ENCODE peak calls at places on chromosomes 12 and 14, in five cellular contexts. One of them, this sample, is unnamed.

GRCh38 chr12:119432935-119433334 is 98.4 kb downstream of the CCDC60 start:
- DNase-seq in NCI-H510A treated with DMSO at 0.1 percent for 48 hours: no peak
- DNase-seq in T-helper 2 cell: no peak
- DNase-seq in aorta: no peak
- DNase-seq in RKO: no peak
- DNase-seq in this sample: no peak

GRCh38 chr12:22866406-22866805 is 241.4 kb downstream of the ETNK1 start:
- DNase-seq in RKO: no peak
- DNase-seq in aorta: no peak
- DNase-seq in NCI-H510A treated with DMSO at 0.1 percent for 48 hours: no peak
- DNase-seq in T-helper 2 cell: no peak
- DNase-seq in this sample: no peak

GRCh38 chr12:78062781-78063180 is 232.1 kb downstream of the NAV3 start:
- DNase-seq in NCI-H510A treated with DMSO at 0.1 percent for 48 hours: no peak
- DNase-seq in RKO: peak; percentile 12
- DNase-seq in T-helper 2 cell: no peak
- DNase-seq in aorta: peak; percentile 42
- DNase-seq in this sample: no peak

GRCh38 chr12:58640314-58640713 is 280.0 kb downstream of the LRIG3 start:
- DNase-seq in T-helper 2 cell: no peak
- DNase-seq in NCI-H510A treated with DMSO at 0.1 percent for 48 hours: no peak
- DNase-seq in RKO: no peak
- DNase-seq in aorta: no peak
- DNase-seq in this sample: peak; percentile 3

GRCh38 chr14:94536836-94537235 is 24.4 kb upstream of the SERPINA4 start:
- DNase-seq in T-helper 2 cell: no peak
- DNase-seq in RKO: peak; percentile 50
- DNase-seq in NCI-H510A treated with DMSO at 0.1 percent for 48 hours: no peak
- DNase-seq in aorta: no peak
- DNase-seq in this sample: no peak

GRCh38 chr14:64857979-64858740 is 21.5 kb downstream of the SPTB start:
- DNase-seq in NCI-H510A treated with DMSO at 0.1 percent for 48 hours: peak; percentile 90
- DNase-seq in aorta: no peak
- DNase-seq in T-helper 2 cell: no peak
- DNase-seq in RKO: no peak
- DNase-seq in this sample: peak; percentile 44

GRCh38 chr14:22630066-22630465 is 14.1 kb downstream of the OR6J1 start:
- DNase-seq in NCI-H510A treated with DMSO at 0.1 percent for 48 hours: no peak
- DNase-seq in aorta: no peak
- DNase-seq in RKO: no peak
- DNase-seq in T-helper 2 cell: no peak
- DNase-seq in this sample: no peak

GRCh38 chr14:50512463-50512862 is 19.9 kb downstream of the MAP4K5 start:
- DNase-seq in NCI-H510A treated with DMSO at 0.1 percent for 48 hours: no peak
- DNase-seq in RKO: no peak
- DNase-seq in T-helper 2 cell: no peak
- DNase-seq in aorta: no peak
- DNase-seq in this sample: no peak

GRCh38 chr14:105279642-105280361 is 21.0 kb downstream of the BRF1 start:
- DNase-seq in RKO: no peak
- DNase-seq in T-helper 2 cell: no peak
- DNase-seq in NCI-H510A treated with DMSO at 0.1 percent for 48 hours: no peak
- DNase-seq in aorta: no peak
- DNase-seq in this sample: no peak

GRCh38 chr12:104480826-104481457 is 24.2 kb downstream of the CHST11 start:
- DNase-seq in aorta: peak; percentile 85
- DNase-seq in NCI-H510A treated with DMSO at 0.1 percent for 48 hours: no peak
- DNase-seq in T-helper 2 cell: no peak
- DNase-seq in RKO: peak; percentile 33
- DNase-seq in this sample: no peak

GRCh38 chr12:674272-674781 is 11.1 kb upstream of the NINJ2 start:
- DNase-seq in aorta: no peak
- DNase-seq in T-helper 2 cell: peak; percentile 68
- DNase-seq in RKO: peak; percentile 83
- DNase-seq in NCI-H510A treated with DMSO at 0.1 percent for 48 hours: no peak
- DNase-seq in this sample: no peak

GRCh38 chr12:107990325-107990724 is 138.8 kb upstream of the WSCD2 start:
- DNase-seq in aorta: peak; percentile 50
- DNase-seq in NCI-H510A treated with DMSO at 0.1 percent for 48 hours: peak; percentile 2
- DNase-seq in T-helper 2 cell: peak; percentile 5
- DNase-seq in RKO: peak; percentile 9
- DNase-seq in this sample: peak; percentile 9

GRCh38 chr12:54437243-54437642 is 18.2 kb upstream of the ITGA5 start:
- DNase-seq in RKO: no peak
- DNase-seq in aorta: no peak
- DNase-seq in T-helper 2 cell: no peak
- DNase-seq in NCI-H510A treated with DMSO at 0.1 percent for 48 hours: no peak
- DNase-seq in this sample: no peak

GRCh38 chr12:116406529-116406928 is 129.0 kb upstream of the MED13L start:
- DNase-seq in T-helper 2 cell: no peak
- DNase-seq in RKO: no peak
- DNase-seq in aorta: peak; percentile 96
- DNase-seq in NCI-H510A treated with DMSO at 0.1 percent for 48 hours: no peak
- DNase-seq in this sample: no peak

GRCh38 chr12:95755236-95755865 is 35.2 kb downstream of the NTN4 start:
- DNase-seq in NCI-H510A treated with DMSO at 0.1 percent for 48 hours: no peak
- DNase-seq in T-helper 2 cell: no peak
- DNase-seq in RKO: no peak
- DNase-seq in aorta: no peak
- DNase-seq in this sample: no peak

GRCh38 chr14:100271247-100271939 is 32.4 kb downstream of the YY1 start:
- DNase-seq in T-helper 2 cell: no peak
- DNase-seq in aorta: no peak
- DNase-seq in NCI-H510A treated with DMSO at 0.1 percent for 48 hours: peak; percentile 9
- DNase-seq in RKO: peak; percentile 19
- DNase-seq in this sample: no peak

GRCh38 chr14:74712499-74713394 is at the start of the genes AREL1 and FCF1:
- DNase-seq in NCI-H510A treated with DMSO at 0.1 percent for 48 hours: no peak
- DNase-seq in aorta: peak; percentile 84
- DNase-seq in RKO: peak; percentile 94
- DNase-seq in T-helper 2 cell: peak; percentile 68
- DNase-seq in this sample: no peak

GRCh38 chr12:121786441-121786825 is 7.1 kb downstream of the RHOF start:
- DNase-seq in T-helper 2 cell: peak; percentile 36
- DNase-seq in NCI-H510A treated with DMSO at 0.1 percent for 48 hours: no peak
- DNase-seq in aorta: no peak
- DNase-seq in RKO: peak; percentile 94
- DNase-seq in this sample: no peak

GRCh38 chr14:74961238-74961911 is 6.0 kb upstream of the PGF start:
- DNase-seq in T-helper 2 cell: no peak
- DNase-seq in NCI-H510A treated with DMSO at 0.1 percent for 48 hours: no peak
- DNase-seq in RKO: no peak
- DNase-seq in aorta: peak; percentile 22
- DNase-seq in this sample: no peak

GRCh38 chr12:106301611-106302321 is 767 bp upstream of the TCP11L2 start:
- DNase-seq in aorta: peak; percentile 66
- DNase-seq in NCI-H510A treated with DMSO at 0.1 percent for 48 hours: peak; percentile 34
- DNase-seq in T-helper 2 cell: peak; percentile 70
- DNase-seq in RKO: peak; percentile 39
- DNase-seq in this sample: peak; percentile 48

GRCh38 chr14:99255621-99256482 is 16.1 kb downstream of the BCL11B start:
- DNase-seq in aorta: no peak
- DNase-seq in NCI-H510A treated with DMSO at 0.1 percent for 48 hours: no peak
- DNase-seq in RKO: no peak
- DNase-seq in T-helper 2 cell: no peak
- DNase-seq in this sample: no peak

GRCh38 chr12:119659289-119659897 is 8.5 kb upstream of the PRKAB1 start:
- DNase-seq in RKO: peak; percentile 45
- DNase-seq in NCI-H510A treated with DMSO at 0.1 percent for 48 hours: peak; percentile 81
- DNase-seq in aorta: no peak
- DNase-seq in T-helper 2 cell: peak; percentile 15
- DNase-seq in this sample: peak; percentile 47

GRCh38 chr14:89025581-89026236 is 201.3 kb downstream of the TTC8 start:
- DNase-seq in NCI-H510A treated with DMSO at 0.1 percent for 48 hours: no peak
- DNase-seq in RKO: no peak
- DNase-seq in aorta: no peak
- DNase-seq in T-helper 2 cell: no peak
- DNase-seq in this sample: no peak

GRCh38 chr12:57529831-57530230 is 7.2 kb downstream of the MBD6 start:
- DNase-seq in aorta: no peak
- DNase-seq in T-helper 2 cell: no peak
- DNase-seq in RKO: no peak
- DNase-seq in NCI-H510A treated with DMSO at 0.1 percent for 48 hours: no peak
- DNase-seq in this sample: no peak

GRCh38 chr14:49975286-49975685 is 82.4 kb downstream of the ARF6 start:
- DNase-seq in aorta: no peak
- DNase-seq in T-helper 2 cell: no peak
- DNase-seq in RKO: peak; percentile 57
- DNase-seq in NCI-H510A treated with DMSO at 0.1 percent for 48 hours: no peak
- DNase-seq in this sample: no peak

GRCh38 chr14:84807673-84808072 is 722.3 kb upstream of the FLRT2 start:
- DNase-seq in aorta: no peak
- DNase-seq in T-helper 2 cell: no peak
- DNase-seq in RKO: no peak
- DNase-seq in NCI-H510A treated with DMSO at 0.1 percent for 48 hours: no peak
- DNase-seq in this sample: no peak

GRCh38 chr12:66744956-66745383 is 66.1 kb upstream of the GRIP1 start:
- DNase-seq in RKO: no peak
- DNase-seq in T-helper 2 cell: no peak
- DNase-seq in aorta: no peak
- DNase-seq in NCI-H510A treated with DMSO at 0.1 percent for 48 hours: no peak
- DNase-seq in this sample: peak; percentile 82

GRCh38 chr14:69664190-69664742 is 52.9 kb downstream of the SUSD6 start:
- DNase-seq in RKO: no peak
- DNase-seq in T-helper 2 cell: no peak
- DNase-seq in aorta: no peak
- DNase-seq in NCI-H510A treated with DMSO at 0.1 percent for 48 hours: no peak
- DNase-seq in this sample: no peak

GRCh38 chr14:99320621-99321235 is 48.7 kb upstream of the BCL11B start:
- DNase-seq in aorta: no peak
- DNase-seq in NCI-H510A treated with DMSO at 0.1 percent for 48 hours: no peak
- DNase-seq in T-helper 2 cell: no peak
- DNase-seq in RKO: no peak
- DNase-seq in this sample: no peak

GRCh38 chr12:45671254-45671653 is 58.3 kb upstream of the ARID2 start:
- DNase-seq in RKO: no peak
- DNase-seq in aorta: no peak
- DNase-seq in T-helper 2 cell: no peak
- DNase-seq in NCI-H510A treated with DMSO at 0.1 percent for 48 hours: no peak
- DNase-seq in this sample: no peak

GRCh38 chr12:33825442-33825841 is 196.9 kb upstream of the ALG10 start:
- DNase-seq in T-helper 2 cell: no peak
- DNase-seq in RKO: peak; percentile 7
- DNase-seq in NCI-H510A treated with DMSO at 0.1 percent for 48 hours: no peak
- DNase-seq in aorta: no peak
- DNase-seq in this sample: no peak

GRCh38 chr12:131074221-131075083 is 120.7 kb downstream of the ADGRD1 start:
- DNase-seq in aorta: peak; percentile 60
- DNase-seq in NCI-H510A treated with DMSO at 0.1 percent for 48 hours: no peak
- DNase-seq in T-helper 2 cell: no peak
- DNase-seq in RKO: no peak
- DNase-seq in this sample: no peak

GRCh38 chr12:49741882-49742620 is 694 bp downstream of the TMBIM6 start:
- DNase-seq in T-helper 2 cell: peak; percentile 89
- DNase-seq in RKO: peak; percentile 90
- DNase-seq in aorta: peak; percentile 93
- DNase-seq in NCI-H510A treated with DMSO at 0.1 percent for 48 hours: peak; percentile 51
- DNase-seq in this sample: peak; percentile 84

GRCh38 chr12:13203028-13203922 is 6.7 kb downstream of the EMP1 start:
- DNase-seq in RKO: no peak
- DNase-seq in aorta: peak; percentile 69
- DNase-seq in NCI-H510A treated with DMSO at 0.1 percent for 48 hours: no peak
- DNase-seq in T-helper 2 cell: no peak
- DNase-seq in this sample: no peak